ENCODE peak calls at places on chromosome 11, in four cellular contexts. W is HepG2, M is H1, V is K562. C is an unnamed sample.

GRCh38 chr11:123694551-123694950 is 40.1 kb upstream of the SCN3B start:
- DNase-seq in W (no peak), M (no peak), V (no peak), C (no peak)

GRCh38 chr11:119808431-119809185 is 79.6 kb upstream of the NECTIN1 start:
- DNase-seq in W (no peak), M (no peak), V (no peak), C (no peak)

GRCh38 chr11:85096939-85097338 is 530.2 kb downstream of the DLG2 start:
- DNase-seq in W (no peak), M (no peak), V (no peak), C (no peak)

GRCh38 chr11:46649180-46649738 is 31.9 kb downstream of the ATG13 start:
- DNase-seq in W (peak), M (no peak), V (no peak), C (peak)

GRCh38 chr11:114284914-114285313 is 11.3 kb upstream of the NNMT start:
- DNase-seq in W (no peak), M (peak), V (no peak), C (no peak)

GRCh38 chr11:35146074-35146521 is 7.1 kb downstream of the CD44 start:
- DNase-seq in W (no peak), M (no peak), V (no peak), C (no peak)

GRCh38 chr11:94007426-94007825 is 13.7 kb upstream of the HEPHL1 start:
- DNase-seq in W (no peak), M (no peak), V (no peak), C (no peak)

GRCh38 chr11:120710354-120711187 is 199.0 kb downstream of the GRIK4 start:
- DNase-seq in W (peak), M (peak), V (no peak), C (no peak)

GRCh38 chr11:70895061-70895670 is 357.2 kb downstream of the SHANK2 start:
- DNase-seq in W (no peak), M (no peak), V (no peak), C (no peak)

GRCh38 chr11:73140213-73141030 is 1.7 kb downstream of the FCHSD2 start:
- DNase-seq in W (no peak), M (peak), V (no peak), C (peak)

GRCh38 chr11:1072821-1073231 is 1.8 kb upstream of the MUC2 start:
- DNase-seq in W (no peak), M (peak), V (no peak), C (no peak)

GRCh38 chr11:71426413-71426812 is 21.8 kb downstream of the DHCR7 start:
- DNase-seq in W (no peak), M (no peak), V (no peak), C (no peak)

GRCh38 chr11:18485905-18486528 is 30.4 kb downstream of the LDHAL6A start:
- DNase-seq in W (no peak), M (no peak), V (no peak), C (no peak)

GRCh38 chr11:100833276-100833675 is 146.2 kb downstream of the ARHGAP42 start:
- DNase-seq in W (no peak), M (no peak), V (no peak), C (no peak)

GRCh38 chr11:100831929-100832480 is 144.9 kb downstream of the ARHGAP42 start:
- DNase-seq in W (no peak), M (no peak), V (no peak), C (no peak)

GRCh38 chr11:100830295-100830694 is 143.2 kb downstream of the ARHGAP42 start:
- DNase-seq in W (no peak), M (no peak), V (no peak), C (no peak)

GRCh38 chr11:100830978-100831732 is 144.1 kb downstream of the ARHGAP42 start:
- DNase-seq in W (no peak), M (no peak), V (no peak), C (peak)

GRCh38 chr11:100832851-100833250 is 145.8 kb downstream of the ARHGAP42 start:
- DNase-seq in W (no peak), M (no peak), V (no peak), C (no peak)
- TF ChIP-seq JUN in W (no peak), M (no peak), V (no peak), C (no peak)

GRCh38 chr11:110907629-110908028 is 195.4 kb upstream of the ARHGAP20 start:
- DNase-seq in W (no peak), M (no peak), V (no peak), C (peak)
- TF ChIP-seq POLR2AphosphoS5 in W (no peak), M (no peak), V (no peak), C (no peak)

GRCh38 chr11:101030692-101031091 is 98.9 kb downstream of the PGR start:
- DNase-seq in W (no peak), M (no peak), V (no peak), C (no peak)
- TF ChIP-seq CTCF in W (no peak), M (no peak), V (no peak), C (no peak)

DNA sequence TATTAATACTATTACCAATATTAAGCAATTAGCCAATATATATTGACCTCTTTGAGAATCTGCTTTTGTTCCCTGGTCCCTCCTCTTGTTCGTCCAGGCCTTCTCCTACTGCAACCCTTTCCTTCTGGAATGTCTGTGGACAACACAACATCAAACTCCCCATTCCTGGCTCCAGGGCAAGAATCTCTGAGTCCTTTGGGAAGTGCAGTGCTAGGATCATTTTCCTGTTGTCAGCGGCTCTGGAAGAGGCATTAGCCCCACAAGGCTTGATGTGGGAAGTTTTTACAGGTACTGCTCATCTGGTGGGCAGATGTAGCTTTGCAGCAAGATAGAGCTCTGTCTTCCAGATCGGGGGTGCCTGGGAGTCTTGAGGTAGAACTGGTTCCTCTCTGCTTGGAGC is 74.3 kb downstream of the RPUSD4 start:
- DNase-seq in W (no peak), M (no peak), V (no peak), C (no peak)
- TF ChIP-seq JUN in W (no peak), M (no peak), V (no peak), C (no peak)

GRCh38 chr11:69115586-69116560 is 39.9 kb upstream of the SMIM38 start:
- DNase-seq in W (no peak), M (no peak), V (no peak), C (no peak)
- TF ChIP-seq POLR2AphosphoS5 in W (no peak), M (no peak), V (no peak), C (no peak)

DNA sequence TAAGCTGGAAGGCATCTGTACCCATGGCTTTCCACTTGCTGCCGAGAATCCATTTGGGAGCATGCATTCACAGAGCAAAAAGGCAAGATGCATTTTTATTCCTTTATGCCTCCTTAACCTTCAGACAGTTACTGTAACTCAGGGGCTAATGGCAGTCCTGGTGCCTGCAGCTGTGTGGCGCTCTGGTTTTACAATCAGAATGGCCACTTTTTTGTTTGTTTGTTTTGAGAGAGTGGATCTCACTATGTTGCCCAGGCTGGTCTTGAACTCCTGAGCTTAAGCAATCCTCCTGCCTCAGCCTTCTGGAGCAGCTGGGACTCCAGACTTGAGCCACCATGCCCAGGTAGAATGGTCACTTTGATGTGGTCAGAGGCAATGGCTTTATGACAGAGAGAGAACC is 101.8 kb downstream of the NAV2 start:
- DNase-seq in W (no peak), M (no peak), V (no peak), C (no peak)
- TF ChIP-seq CTCF in W (peak), M (peak), V (peak), C (no peak)

DNA sequence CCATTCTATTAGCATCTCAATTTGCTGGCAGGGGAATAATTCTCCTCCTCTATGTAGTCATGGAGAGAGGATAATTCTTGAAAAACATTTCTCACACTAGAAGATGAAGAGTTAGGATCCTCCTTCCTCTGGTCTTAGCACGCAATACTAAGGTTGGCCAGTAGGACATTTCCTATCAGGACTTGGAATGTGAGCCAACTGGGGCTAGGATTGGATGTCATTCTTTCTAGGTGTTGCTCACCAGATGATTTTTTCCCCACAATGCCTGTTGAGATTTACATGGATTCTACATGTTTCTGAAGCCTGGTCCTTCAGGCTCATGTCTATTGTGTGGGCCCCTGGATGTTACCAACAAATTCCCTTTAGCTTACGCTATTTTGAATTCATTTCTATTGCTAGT is 28.0 kb downstream of the SLN start:
- DNase-seq in W (no peak), M (no peak), V (peak), C (no peak)
- TF ChIP-seq JUN in W (no peak), M (no peak), V (no peak), C (no peak)

GRCh38 chr11:57711414-57712255 is at the start of gene MED19:
- DNase-seq in W (peak), M (peak), V (peak), C (no peak)
- TF ChIP-seq POLR2AphosphoS5 in W (no peak), M (peak), V (no peak), C (peak)